ENCODE peak calls at places on chromosomes 6 and 20, in seven cellular contexts. A is tibial artery, L is activated B cell treated with CpG ODN at 0.5 μM for 24 hours, Z is HCT116, W is AG09309, I is nephron progenitor cell, F is HFFc6. N is an unnamed sample.

GRCh38 chr20:44091026-44091425 is 96.0 kb downstream of the JPH2 start:
- DNase-seq in A (no peak), L (no peak), Z (no peak), W (no peak), I (no peak), F (no peak), N (no peak)

GRCh38 chr6:41757268-41757667 is 10.1 kb upstream of the PGC start:
- DNase-seq in A (no peak), L (no peak), Z (no peak), W (no peak), I (no peak), F (no peak), N (no peak)

GRCh38 chr6:105793132-105793531 is 293.0 kb upstream of the PRDM1 start:
- DNase-seq in A (no peak), L (no peak), Z (no peak), W (no peak), I (no peak), F (no peak), N (no peak)

GRCh38 chr20:62045118-62045517 is 20.6 kb downstream of the TAF4 start:
- DNase-seq in A (no peak), L (no peak), Z (no peak), W (no peak), I (no peak), F (no peak), N (no peak)

GRCh38 chr6:41769376-41769775 is 10.3 kb downstream of the FRS3 start:
- DNase-seq in A (no peak), L (no peak), Z (no peak), W (no peak), I (no peak), F (no peak), N (no peak)

GRCh38 chr6:79510707-79511106 is 26.5 kb downstream of the LCA5 start:
- DNase-seq in A (no peak), L (no peak), Z (no peak), W (no peak), I (no peak), F (no peak), N (no peak)

GRCh38 chr20:54172856-54173652 is 732 bp downstream of the CYP24A1 start:
- DNase-seq in A (no peak), L (no peak), Z (no peak), W (no peak), I (peak; percentile 58), F (no peak), N (peak; percentile 47)

GRCh38 chr6:52059821-52060220 is 27.6 kb downstream of the PKHD1 start:
- DNase-seq in A (no peak), L (no peak), Z (no peak), W (no peak), I (no peak), F (no peak), N (no peak)

GRCh38 chr20:59767656-59768055 is 163.3 kb downstream of the PHACTR3 start:
- DNase-seq in A (no peak), L (no peak), Z (no peak), W (no peak), I (no peak), F (no peak), N (no peak)

GRCh38 chr20:31708839-31709534 is 13.7 kb downstream of the BCL2L1 start:
- DNase-seq in A (no peak), L (no peak), Z (no peak), W (no peak), I (no peak), F (no peak), N (no peak)

GRCh38 chr6:163085426-163085825 is 329.1 kb upstream of the QKI start:
- DNase-seq in A (no peak), L (no peak), Z (no peak), W (no peak), I (no peak), F (no peak), N (no peak)

GRCh38 chr20:59514554-59514953 is 89.8 kb upstream of the PHACTR3 start:
- DNase-seq in A (no peak), L (no peak), Z (no peak), W (no peak), I (no peak), F (no peak), N (no peak)

GRCh38 chr6:170317718-170318117 is 11.2 kb downstream of the FAM120B start:
- DNase-seq in A (no peak), L (no peak), Z (no peak), W (no peak), I (no peak), F (no peak), N (no peak)

GRCh38 chr6:107823047-107823557 is 1.0 kb downstream of the SCML4 start:
- DNase-seq in A (no peak), L (no peak), Z (no peak), W (no peak), I (no peak), F (no peak), N (no peak)

GRCh38 chr20:47610247-47610944 is 108.7 kb downstream of the NCOA3 start:
- DNase-seq in A (no peak), L (no peak), Z (peak; percentile 71), W (peak; percentile 47), I (no peak), F (peak; percentile 79), N (no peak)

GRCh38 chr20:34066476-34067090 is 45.5 kb downstream of the EIF2S2 start:
- DNase-seq in A (no peak), L (no peak), Z (no peak), W (peak; percentile 34), I (no peak), F (peak; percentile 50), N (no peak)

GRCh38 chr6:7542065-7542877 is 800 bp downstream of the DSP start:
- DNase-seq in A (no peak), L (peak; percentile 23), Z (no peak), W (no peak), I (peak; percentile 77), F (no peak), N (peak; percentile 68)

GRCh38 chr6:7540595-7540994 is 876 bp upstream of the DSP start:
- DNase-seq in A (no peak), L (no peak), Z (no peak), W (no peak), I (peak; percentile 44), F (peak; percentile 17), N (no peak)

GRCh38 chr6:7543761-7544424 is 2.4 kb downstream of the DSP start:
- DNase-seq in A (no peak), L (no peak), Z (no peak), W (no peak), I (peak; percentile 31), F (no peak), N (no peak)

GRCh38 chr6:7542878-7543394 is 1.5 kb downstream of the DSP start:
- DNase-seq in A (no peak), L (no peak), Z (peak; percentile 56), W (peak; percentile 46), I (peak; percentile 75), F (peak; percentile 50), N (peak; percentile 87)

DNA sequence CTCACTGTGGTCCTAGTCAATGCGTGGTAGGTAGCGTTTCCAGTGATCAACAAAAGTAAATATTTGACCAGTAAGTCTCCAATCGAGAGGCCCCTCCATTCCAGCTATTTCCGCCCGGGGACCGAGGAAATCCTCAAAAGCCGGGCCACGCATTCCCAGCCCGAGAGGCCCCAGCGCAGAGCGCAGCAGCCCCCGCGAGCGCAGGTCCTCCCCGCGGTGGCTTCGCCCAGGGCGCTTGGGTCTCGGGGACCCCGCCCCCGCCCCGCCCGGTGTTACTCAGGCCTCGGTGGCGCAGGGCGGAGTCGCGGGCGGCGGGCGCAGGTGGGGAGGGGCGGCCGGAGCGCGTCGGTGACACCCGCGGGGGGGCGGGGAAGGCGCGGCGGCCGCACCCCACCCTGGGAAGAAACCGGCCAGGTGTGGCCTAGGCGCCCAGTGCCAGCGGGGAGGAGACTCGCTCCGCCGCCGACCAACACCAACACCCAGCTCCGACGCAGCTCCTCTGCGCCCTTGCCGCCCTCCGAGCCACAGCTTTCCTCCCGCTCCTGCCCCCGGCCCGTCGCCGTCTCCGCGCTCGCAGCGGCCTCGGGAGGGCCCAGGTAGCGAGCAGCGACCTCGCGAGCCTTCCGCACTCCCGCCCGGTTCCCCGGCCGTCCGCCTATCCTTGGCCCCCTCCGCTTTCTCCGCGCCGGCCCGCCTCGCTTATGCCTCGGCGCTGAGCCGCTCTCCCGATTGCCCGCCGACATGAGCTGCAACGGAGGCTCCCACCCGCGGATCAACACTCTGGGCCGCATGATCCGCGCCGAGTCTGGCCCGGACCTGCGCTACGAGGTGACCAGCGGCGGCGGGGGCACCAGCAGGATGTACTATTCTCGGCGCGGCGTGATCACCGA is at the start of gene DSP:
- DNase-seq in A (no peak), L (peak; percentile 35), Z (peak; percentile 48), W (no peak), I (peak; percentile 77), F (peak; percentile 18), N (peak; percentile 90)
- TF ChIP-seq CTCF in A (no peak), L (no peak), Z (no peak), W (no peak), I (no peak), F (no peak), N (no peak)

DNA sequence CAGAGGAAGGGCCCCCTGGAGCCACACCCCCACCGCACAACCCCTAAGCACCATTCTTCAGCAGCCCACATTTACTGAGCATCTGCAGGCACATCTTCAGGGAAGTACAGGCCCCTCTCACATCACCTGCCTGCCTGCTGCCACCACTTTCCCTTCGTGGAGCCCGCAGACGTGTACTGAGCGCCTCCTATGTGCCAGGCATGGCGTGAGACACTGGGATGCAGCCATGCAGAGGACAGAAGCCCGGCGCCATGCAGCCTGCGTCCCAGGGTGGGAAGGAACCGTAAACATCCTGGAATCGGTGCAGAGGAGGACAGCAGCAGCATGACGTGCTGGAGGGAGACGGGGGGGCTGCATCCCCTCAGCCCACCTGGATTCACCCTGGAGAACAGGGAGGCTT is 78.1 kb downstream of the GRM4 start:
- DNase-seq in A (no peak), L (no peak), Z (no peak), W (no peak), I (no peak), F (no peak), N (no peak)
- TF ChIP-seq CTCF in A (no peak), L (no peak), Z (no peak), W (peak; percentile 33), I (no peak), F (peak; percentile 21), N (no peak)

GRCh38 chr6:165249808-165250207 is 59.6 kb downstream of the C6orf118 start:
- DNase-seq in A (no peak), L (no peak), Z (no peak), W (no peak), I (no peak), F (no peak), N (no peak)

GRCh38 chr6:165245287-165245686 is 64.1 kb downstream of the C6orf118 start:
- DNase-seq in A (no peak), L (no peak), Z (no peak), W (peak; percentile 10), I (peak; percentile 16), F (no peak), N (no peak)

GRCh38 chr6:165243801-165244200 is 65.6 kb downstream of the C6orf118 start:
- DNase-seq in A (no peak), L (no peak), Z (no peak), W (no peak), I (no peak), F (no peak), N (no peak)

GRCh38 chr6:165244524-165245247 is 64.7 kb downstream of the C6orf118 start:
- DNase-seq in A (no peak), L (no peak), Z (no peak), W (no peak), I (no peak), F (no peak), N (no peak)

GRCh38 chr6:165245716-165246115 is 63.7 kb downstream of the C6orf118 start:
- DNase-seq in A (no peak), L (no peak), Z (no peak), W (no peak), I (no peak), F (no peak), N (no peak)
- TF ChIP-seq CTCF in A (no peak), L (no peak), Z (no peak), W (no peak), I (no peak), F (no peak), N (no peak)

GRCh38 chr6:68572525-68572924 is 62.6 kb upstream of the ADGRB3 start:
- DNase-seq in A (no peak), L (no peak), Z (no peak), W (no peak), I (peak; percentile 30), F (no peak), N (no peak)
- TF ChIP-seq CTCF in A (no peak), L (no peak), Z (peak; percentile 41), W (no peak), I (peak; percentile 50), F (no peak), N (no peak)